ENCODE peak calls at places on chromosomes 6 and 20, in ten cellular contexts. One of them, this sample, is unnamed.

GRCh38 chr6:10478187-10479040 is 42.7 kb upstream of the GCNT2 start:
- DNase-seq in T-helper 1 cell: no peak
- DNase-seq in activated CD4-positive, alpha-beta T cell treated with anti-CD3 and anti-CD28 coated beads for 24 hours: no peak
- DNase-seq in WTC11: no peak
- DNase-seq in activated naive CD4-positive, alpha-beta T cell treated with anti-CD3 and anti-CD28 coated beads, Interleukin-2, amount 50 U/mL, for 72 hours: peak; percentile 24
- DNase-seq in T follicular helper cell: no peak
- DNase-seq in activated CD8-positive, alpha-beta T cell treated with anti-CD3 and anti-CD28 coated beads for 36 hours: no peak
- DNase-seq in ovary: no peak
- DNase-seq in activated CD4-positive, CD25-positive, alpha-beta regulatory T cell: no peak
- DNase-seq in NCI-H1092 treated with DMSO at 0.1 percent for 48 hours: no peak
- DNase-seq in this sample: no peak

GRCh38 chr20:2402271-2402980 is 21.7 kb downstream of the TGM6 start:
- DNase-seq in NCI-H1092 treated with DMSO at 0.1 percent for 48 hours: no peak
- DNase-seq in T-helper 1 cell: no peak
- DNase-seq in activated CD4-positive, CD25-positive, alpha-beta regulatory T cell: no peak
- DNase-seq in activated CD8-positive, alpha-beta T cell treated with anti-CD3 and anti-CD28 coated beads for 36 hours: no peak
- DNase-seq in activated CD4-positive, alpha-beta T cell treated with anti-CD3 and anti-CD28 coated beads for 24 hours: no peak
- DNase-seq in ovary: no peak
- DNase-seq in activated naive CD4-positive, alpha-beta T cell treated with anti-CD3 and anti-CD28 coated beads, Interleukin-2, amount 50 U/mL, for 72 hours: no peak
- DNase-seq in WTC11: no peak
- DNase-seq in T follicular helper cell: no peak
- DNase-seq in this sample: no peak

GRCh38 chr6:53530346-53530745 is 14.6 kb downstream of the GCLC start:
- DNase-seq in T follicular helper cell: no peak
- DNase-seq in NCI-H1092 treated with DMSO at 0.1 percent for 48 hours: no peak
- DNase-seq in WTC11: peak; percentile 28
- DNase-seq in T-helper 1 cell: no peak
- DNase-seq in ovary: no peak
- DNase-seq in activated CD8-positive, alpha-beta T cell treated with anti-CD3 and anti-CD28 coated beads for 36 hours: no peak
- DNase-seq in activated CD4-positive, alpha-beta T cell treated with anti-CD3 and anti-CD28 coated beads for 24 hours: no peak
- DNase-seq in activated naive CD4-positive, alpha-beta T cell treated with anti-CD3 and anti-CD28 coated beads, Interleukin-2, amount 50 U/mL, for 72 hours: no peak
- DNase-seq in activated CD4-positive, CD25-positive, alpha-beta regulatory T cell: no peak
- DNase-seq in this sample: no peak

GRCh38 chr20:64161595-64162238 is 2.5 kb upstream of the MYT1 start:
- DNase-seq in T follicular helper cell: no peak
- DNase-seq in activated CD8-positive, alpha-beta T cell treated with anti-CD3 and anti-CD28 coated beads for 36 hours: peak; percentile 52
- DNase-seq in WTC11: peak; percentile 86
- DNase-seq in activated naive CD4-positive, alpha-beta T cell treated with anti-CD3 and anti-CD28 coated beads, Interleukin-2, amount 50 U/mL, for 72 hours: peak; percentile 22
- DNase-seq in ovary: peak; percentile 73
- DNase-seq in activated CD4-positive, CD25-positive, alpha-beta regulatory T cell: no peak
- DNase-seq in activated CD4-positive, alpha-beta T cell treated with anti-CD3 and anti-CD28 coated beads for 24 hours: no peak
- DNase-seq in T-helper 1 cell: no peak
- DNase-seq in NCI-H1092 treated with DMSO at 0.1 percent for 48 hours: no peak
- DNase-seq in this sample: no peak

GRCh38 chr6:135605278-135605790 is 107.8 kb upstream of the AHI1 start:
- DNase-seq in activated CD8-positive, alpha-beta T cell treated with anti-CD3 and anti-CD28 coated beads for 36 hours: no peak
- DNase-seq in NCI-H1092 treated with DMSO at 0.1 percent for 48 hours: no peak
- DNase-seq in WTC11: no peak
- DNase-seq in ovary: no peak
- DNase-seq in activated CD4-positive, alpha-beta T cell treated with anti-CD3 and anti-CD28 coated beads for 24 hours: no peak
- DNase-seq in activated naive CD4-positive, alpha-beta T cell treated with anti-CD3 and anti-CD28 coated beads, Interleukin-2, amount 50 U/mL, for 72 hours: no peak
- DNase-seq in T-helper 1 cell: no peak
- DNase-seq in activated CD4-positive, CD25-positive, alpha-beta regulatory T cell: no peak
- DNase-seq in T follicular helper cell: no peak
- DNase-seq in this sample: no peak

GRCh38 chr20:38298768-38299288 is 5.1 kb upstream of the BPI start:
- DNase-seq in activated CD4-positive, alpha-beta T cell treated with anti-CD3 and anti-CD28 coated beads for 24 hours: no peak
- DNase-seq in WTC11: no peak
- DNase-seq in activated CD4-positive, CD25-positive, alpha-beta regulatory T cell: no peak
- DNase-seq in activated naive CD4-positive, alpha-beta T cell treated with anti-CD3 and anti-CD28 coated beads, Interleukin-2, amount 50 U/mL, for 72 hours: no peak
- DNase-seq in activated CD8-positive, alpha-beta T cell treated with anti-CD3 and anti-CD28 coated beads for 36 hours: no peak
- DNase-seq in T-helper 1 cell: no peak
- DNase-seq in NCI-H1092 treated with DMSO at 0.1 percent for 48 hours: no peak
- DNase-seq in T follicular helper cell: no peak
- DNase-seq in ovary: peak; percentile 92
- DNase-seq in this sample: no peak

GRCh38 chr6:106908386-106908840 is 66.1 kb downstream of the CD24 start:
- DNase-seq in T follicular helper cell: no peak
- DNase-seq in NCI-H1092 treated with DMSO at 0.1 percent for 48 hours: no peak
- DNase-seq in T-helper 1 cell: no peak
- DNase-seq in activated naive CD4-positive, alpha-beta T cell treated with anti-CD3 and anti-CD28 coated beads, Interleukin-2, amount 50 U/mL, for 72 hours: no peak
- DNase-seq in activated CD4-positive, CD25-positive, alpha-beta regulatory T cell: no peak
- DNase-seq in activated CD8-positive, alpha-beta T cell treated with anti-CD3 and anti-CD28 coated beads for 36 hours: no peak
- DNase-seq in WTC11: no peak
- DNase-seq in activated CD4-positive, alpha-beta T cell treated with anti-CD3 and anti-CD28 coated beads for 24 hours: no peak
- DNase-seq in ovary: no peak
- DNase-seq in this sample: no peak

GRCh38 chr6:100346203-100346602 is 118.5 kb downstream of the SIM1 start:
- DNase-seq in T follicular helper cell: no peak
- DNase-seq in WTC11: no peak
- DNase-seq in activated naive CD4-positive, alpha-beta T cell treated with anti-CD3 and anti-CD28 coated beads, Interleukin-2, amount 50 U/mL, for 72 hours: no peak
- DNase-seq in ovary: no peak
- DNase-seq in NCI-H1092 treated with DMSO at 0.1 percent for 48 hours: no peak
- DNase-seq in activated CD4-positive, alpha-beta T cell treated with anti-CD3 and anti-CD28 coated beads for 24 hours: no peak
- DNase-seq in activated CD4-positive, CD25-positive, alpha-beta regulatory T cell: no peak
- DNase-seq in T-helper 1 cell: no peak
- DNase-seq in activated CD8-positive, alpha-beta T cell treated with anti-CD3 and anti-CD28 coated beads for 36 hours: no peak
- DNase-seq in this sample: no peak

GRCh38 chr6:138577151-138577915 is 78.0 kb upstream of the NHSL1 start:
- DNase-seq in activated naive CD4-positive, alpha-beta T cell treated with anti-CD3 and anti-CD28 coated beads, Interleukin-2, amount 50 U/mL, for 72 hours: no peak
- DNase-seq in WTC11: no peak
- DNase-seq in T-helper 1 cell: no peak
- DNase-seq in activated CD8-positive, alpha-beta T cell treated with anti-CD3 and anti-CD28 coated beads for 36 hours: peak; percentile 28
- DNase-seq in ovary: no peak
- DNase-seq in T follicular helper cell: no peak
- DNase-seq in activated CD4-positive, alpha-beta T cell treated with anti-CD3 and anti-CD28 coated beads for 24 hours: no peak
- DNase-seq in NCI-H1092 treated with DMSO at 0.1 percent for 48 hours: peak; percentile 93
- DNase-seq in activated CD4-positive, CD25-positive, alpha-beta regulatory T cell: no peak
- DNase-seq in this sample: no peak

GRCh38 chr20:53226788-53227187 is 254.6 kb downstream of the TSHZ2 start:
- DNase-seq in ovary: no peak
- DNase-seq in WTC11: no peak
- DNase-seq in T-helper 1 cell: no peak
- DNase-seq in T follicular helper cell: no peak
- DNase-seq in NCI-H1092 treated with DMSO at 0.1 percent for 48 hours: no peak
- DNase-seq in activated CD4-positive, alpha-beta T cell treated with anti-CD3 and anti-CD28 coated beads for 24 hours: no peak
- DNase-seq in activated CD8-positive, alpha-beta T cell treated with anti-CD3 and anti-CD28 coated beads for 36 hours: no peak
- DNase-seq in activated CD4-positive, CD25-positive, alpha-beta regulatory T cell: no peak
- DNase-seq in activated naive CD4-positive, alpha-beta T cell treated with anti-CD3 and anti-CD28 coated beads, Interleukin-2, amount 50 U/mL, for 72 hours: no peak
- DNase-seq in this sample: no peak

GRCh38 chr6:10407018-10407673 is 7.7 kb downstream of the TFAP2A start:
- DNase-seq in activated CD8-positive, alpha-beta T cell treated with anti-CD3 and anti-CD28 coated beads for 36 hours: no peak
- DNase-seq in ovary: no peak
- DNase-seq in activated CD4-positive, CD25-positive, alpha-beta regulatory T cell: no peak
- DNase-seq in NCI-H1092 treated with DMSO at 0.1 percent for 48 hours: no peak
- DNase-seq in T follicular helper cell: no peak
- DNase-seq in activated CD4-positive, alpha-beta T cell treated with anti-CD3 and anti-CD28 coated beads for 24 hours: no peak
- DNase-seq in activated naive CD4-positive, alpha-beta T cell treated with anti-CD3 and anti-CD28 coated beads, Interleukin-2, amount 50 U/mL, for 72 hours: no peak
- DNase-seq in T-helper 1 cell: no peak
- DNase-seq in WTC11: no peak
- DNase-seq in this sample: no peak

GRCh38 chr20:63957004-63957689 is 931 bp upstream of the UCKL1 start:
- DNase-seq in ovary: peak; percentile 80
- DNase-seq in activated CD4-positive, CD25-positive, alpha-beta regulatory T cell: peak; percentile 53
- DNase-seq in NCI-H1092 treated with DMSO at 0.1 percent for 48 hours: peak; percentile 43
- DNase-seq in activated naive CD4-positive, alpha-beta T cell treated with anti-CD3 and anti-CD28 coated beads, Interleukin-2, amount 50 U/mL, for 72 hours: peak; percentile 71
- DNase-seq in T-helper 1 cell: no peak
- DNase-seq in activated CD8-positive, alpha-beta T cell treated with anti-CD3 and anti-CD28 coated beads for 36 hours: peak; percentile 91
- DNase-seq in activated CD4-positive, alpha-beta T cell treated with anti-CD3 and anti-CD28 coated beads for 24 hours: peak; percentile 53
- DNase-seq in T follicular helper cell: no peak
- DNase-seq in WTC11: peak; percentile 78
- DNase-seq in this sample: peak; percentile 61

GRCh38 chr6:32716396-32716795 is 24.8 kb upstream of the HLA-DQA2 start:
- DNase-seq in WTC11: no peak
- DNase-seq in activated CD4-positive, CD25-positive, alpha-beta regulatory T cell: no peak
- DNase-seq in NCI-H1092 treated with DMSO at 0.1 percent for 48 hours: no peak
- DNase-seq in ovary: no peak
- DNase-seq in activated CD4-positive, alpha-beta T cell treated with anti-CD3 and anti-CD28 coated beads for 24 hours: no peak
- DNase-seq in T-helper 1 cell: no peak
- DNase-seq in activated naive CD4-positive, alpha-beta T cell treated with anti-CD3 and anti-CD28 coated beads, Interleukin-2, amount 50 U/mL, for 72 hours: no peak
- DNase-seq in activated CD8-positive, alpha-beta T cell treated with anti-CD3 and anti-CD28 coated beads for 36 hours: no peak
- DNase-seq in T follicular helper cell: no peak
- DNase-seq in this sample: no peak

GRCh38 chr20:37479925-37480691 is 40.9 kb upstream of the NNAT start:
- DNase-seq in activated naive CD4-positive, alpha-beta T cell treated with anti-CD3 and anti-CD28 coated beads, Interleukin-2, amount 50 U/mL, for 72 hours: no peak
- DNase-seq in WTC11: no peak
- DNase-seq in ovary: no peak
- DNase-seq in T-helper 1 cell: no peak
- DNase-seq in NCI-H1092 treated with DMSO at 0.1 percent for 48 hours: no peak
- DNase-seq in activated CD4-positive, CD25-positive, alpha-beta regulatory T cell: no peak
- DNase-seq in T follicular helper cell: no peak
- DNase-seq in activated CD4-positive, alpha-beta T cell treated with anti-CD3 and anti-CD28 coated beads for 24 hours: no peak
- DNase-seq in activated CD8-positive, alpha-beta T cell treated with anti-CD3 and anti-CD28 coated beads for 36 hours: no peak
- DNase-seq in this sample: no peak

GRCh38 chr6:144659735-144660246 is 374.7 kb downstream of the UTRN start:
- DNase-seq in T-helper 1 cell: no peak
- DNase-seq in activated naive CD4-positive, alpha-beta T cell treated with anti-CD3 and anti-CD28 coated beads, Interleukin-2, amount 50 U/mL, for 72 hours: no peak
- DNase-seq in activated CD8-positive, alpha-beta T cell treated with anti-CD3 and anti-CD28 coated beads for 36 hours: no peak
- DNase-seq in activated CD4-positive, CD25-positive, alpha-beta regulatory T cell: no peak
- DNase-seq in WTC11: no peak
- DNase-seq in activated CD4-positive, alpha-beta T cell treated with anti-CD3 and anti-CD28 coated beads for 24 hours: no peak
- DNase-seq in T follicular helper cell: no peak
- DNase-seq in NCI-H1092 treated with DMSO at 0.1 percent for 48 hours: no peak
- DNase-seq in ovary: no peak
- DNase-seq in this sample: no peak

GRCh38 chr20:2132461-2132901 is 30.9 kb downstream of the STK35 start:
- DNase-seq in NCI-H1092 treated with DMSO at 0.1 percent for 48 hours: no peak
- DNase-seq in WTC11: no peak
- DNase-seq in T follicular helper cell: no peak
- DNase-seq in activated CD4-positive, alpha-beta T cell treated with anti-CD3 and anti-CD28 coated beads for 24 hours: no peak
- DNase-seq in T-helper 1 cell: no peak
- DNase-seq in activated CD8-positive, alpha-beta T cell treated with anti-CD3 and anti-CD28 coated beads for 36 hours: no peak
- DNase-seq in activated naive CD4-positive, alpha-beta T cell treated with anti-CD3 and anti-CD28 coated beads, Interleukin-2, amount 50 U/mL, for 72 hours: no peak
- DNase-seq in ovary: no peak
- DNase-seq in activated CD4-positive, CD25-positive, alpha-beta regulatory T cell: no peak
- DNase-seq in this sample: no peak

GRCh38 chr20:6057704-6058103 is 3.8 kb upstream of the LRRN4 start:
- DNase-seq in NCI-H1092 treated with DMSO at 0.1 percent for 48 hours: no peak
- DNase-seq in T-helper 1 cell: no peak
- DNase-seq in activated naive CD4-positive, alpha-beta T cell treated with anti-CD3 and anti-CD28 coated beads, Interleukin-2, amount 50 U/mL, for 72 hours: no peak
- DNase-seq in ovary: no peak
- DNase-seq in T follicular helper cell: no peak
- DNase-seq in activated CD8-positive, alpha-beta T cell treated with anti-CD3 and anti-CD28 coated beads for 36 hours: no peak
- DNase-seq in WTC11: no peak
- DNase-seq in activated CD4-positive, alpha-beta T cell treated with anti-CD3 and anti-CD28 coated beads for 24 hours: no peak
- DNase-seq in activated CD4-positive, CD25-positive, alpha-beta regulatory T cell: no peak
- DNase-seq in this sample: no peak

GRCh38 chr20:53827996-53828672 is 234.5 kb upstream of the ZNF217 start:
- DNase-seq in ovary: no peak
- DNase-seq in WTC11: no peak
- DNase-seq in NCI-H1092 treated with DMSO at 0.1 percent for 48 hours: no peak
- DNase-seq in activated CD8-positive, alpha-beta T cell treated with anti-CD3 and anti-CD28 coated beads for 36 hours: no peak
- DNase-seq in T-helper 1 cell: no peak
- DNase-seq in T follicular helper cell: no peak
- DNase-seq in activated CD4-positive, CD25-positive, alpha-beta regulatory T cell: no peak
- DNase-seq in activated CD4-positive, alpha-beta T cell treated with anti-CD3 and anti-CD28 coated beads for 24 hours: no peak
- DNase-seq in activated naive CD4-positive, alpha-beta T cell treated with anti-CD3 and anti-CD28 coated beads, Interleukin-2, amount 50 U/mL, for 72 hours: no peak
- DNase-seq in this sample: no peak

GRCh38 chr6:125285936-125286335 is 15.8 kb downstream of the HDDC2 start:
- DNase-seq in WTC11: no peak
- DNase-seq in T follicular helper cell: no peak
- DNase-seq in T-helper 1 cell: no peak
- DNase-seq in activated CD8-positive, alpha-beta T cell treated with anti-CD3 and anti-CD28 coated beads for 36 hours: no peak
- DNase-seq in activated naive CD4-positive, alpha-beta T cell treated with anti-CD3 and anti-CD28 coated beads, Interleukin-2, amount 50 U/mL, for 72 hours: no peak
- DNase-seq in activated CD4-positive, CD25-positive, alpha-beta regulatory T cell: no peak
- DNase-seq in NCI-H1092 treated with DMSO at 0.1 percent for 48 hours: no peak
- DNase-seq in ovary: no peak
- DNase-seq in activated CD4-positive, alpha-beta T cell treated with anti-CD3 and anti-CD28 coated beads for 24 hours: no peak
- DNase-seq in this sample: no peak

GRCh38 chr6:170374571-170375444 is 68.2 kb downstream of the FAM120B start:
- DNase-seq in activated CD4-positive, alpha-beta T cell treated with anti-CD3 and anti-CD28 coated beads for 24 hours: no peak
- DNase-seq in ovary: no peak
- DNase-seq in T-helper 1 cell: no peak
- DNase-seq in NCI-H1092 treated with DMSO at 0.1 percent for 48 hours: no peak
- DNase-seq in activated CD4-positive, CD25-positive, alpha-beta regulatory T cell: no peak
- DNase-seq in T follicular helper cell: no peak
- DNase-seq in activated CD8-positive, alpha-beta T cell treated with anti-CD3 and anti-CD28 coated beads for 36 hours: no peak
- DNase-seq in activated naive CD4-positive, alpha-beta T cell treated with anti-CD3 and anti-CD28 coated beads, Interleukin-2, amount 50 U/mL, for 72 hours: no peak
- DNase-seq in WTC11: no peak
- DNase-seq in this sample: no peak

GRCh38 chr6:127484207-127484858 is 25.1 kb upstream of the KIAA0408 start:
- DNase-seq in WTC11: no peak
- DNase-seq in activated CD4-positive, CD25-positive, alpha-beta regulatory T cell: no peak
- DNase-seq in activated CD8-positive, alpha-beta T cell treated with anti-CD3 and anti-CD28 coated beads for 36 hours: peak; percentile 10
- DNase-seq in T follicular helper cell: no peak
- DNase-seq in activated naive CD4-positive, alpha-beta T cell treated with anti-CD3 and anti-CD28 coated beads, Interleukin-2, amount 50 U/mL, for 72 hours: no peak
- DNase-seq in NCI-H1092 treated with DMSO at 0.1 percent for 48 hours: no peak
- DNase-seq in ovary: no peak
- DNase-seq in T-helper 1 cell: no peak
- DNase-seq in activated CD4-positive, alpha-beta T cell treated with anti-CD3 and anti-CD28 coated beads for 24 hours: no peak
- DNase-seq in this sample: no peak

GRCh38 chr6:1099257-1099656 is 212.6 kb upstream of the FOXQ1 start:
- DNase-seq in T-helper 1 cell: no peak
- DNase-seq in WTC11: no peak
- DNase-seq in activated CD4-positive, CD25-positive, alpha-beta regulatory T cell: no peak
- DNase-seq in T follicular helper cell: no peak
- DNase-seq in NCI-H1092 treated with DMSO at 0.1 percent for 48 hours: no peak
- DNase-seq in activated CD4-positive, alpha-beta T cell treated with anti-CD3 and anti-CD28 coated beads for 24 hours: no peak
- DNase-seq in activated naive CD4-positive, alpha-beta T cell treated with anti-CD3 and anti-CD28 coated beads, Interleukin-2, amount 50 U/mL, for 72 hours: no peak
- DNase-seq in ovary: no peak
- DNase-seq in activated CD8-positive, alpha-beta T cell treated with anti-CD3 and anti-CD28 coated beads for 36 hours: no peak
- DNase-seq in this sample: no peak

GRCh38 chr6:142378138-142378875 is 76.5 kb downstream of the ADGRG6 start:
- DNase-seq in ovary: no peak
- DNase-seq in activated CD4-positive, CD25-positive, alpha-beta regulatory T cell: no peak
- DNase-seq in activated naive CD4-positive, alpha-beta T cell treated with anti-CD3 and anti-CD28 coated beads, Interleukin-2, amount 50 U/mL, for 72 hours: no peak
- DNase-seq in NCI-H1092 treated with DMSO at 0.1 percent for 48 hours: no peak
- DNase-seq in WTC11: no peak
- DNase-seq in T follicular helper cell: no peak
- DNase-seq in activated CD4-positive, alpha-beta T cell treated with anti-CD3 and anti-CD28 coated beads for 24 hours: no peak
- DNase-seq in activated CD8-positive, alpha-beta T cell treated with anti-CD3 and anti-CD28 coated beads for 36 hours: no peak
- DNase-seq in T-helper 1 cell: no peak
- DNase-seq in this sample: no peak

GRCh38 chr20:21019831-21020655 is 86.1 kb downstream of the LINC00237 start:
- DNase-seq in NCI-H1092 treated with DMSO at 0.1 percent for 48 hours: no peak
- DNase-seq in activated CD8-positive, alpha-beta T cell treated with anti-CD3 and anti-CD28 coated beads for 36 hours: no peak
- DNase-seq in WTC11: no peak
- DNase-seq in activated CD4-positive, alpha-beta T cell treated with anti-CD3 and anti-CD28 coated beads for 24 hours: no peak
- DNase-seq in T-helper 1 cell: no peak
- DNase-seq in T follicular helper cell: no peak
- DNase-seq in activated naive CD4-positive, alpha-beta T cell treated with anti-CD3 and anti-CD28 coated beads, Interleukin-2, amount 50 U/mL, for 72 hours: no peak
- DNase-seq in ovary: peak; percentile 36
- DNase-seq in activated CD4-positive, CD25-positive, alpha-beta regulatory T cell: no peak
- DNase-seq in this sample: no peak

GRCh38 chr6:83097204-83097603 is 29.7 kb downstream of the DOP1A start:
- DNase-seq in activated CD8-positive, alpha-beta T cell treated with anti-CD3 and anti-CD28 coated beads for 36 hours: no peak
- DNase-seq in activated naive CD4-positive, alpha-beta T cell treated with anti-CD3 and anti-CD28 coated beads, Interleukin-2, amount 50 U/mL, for 72 hours: no peak
- DNase-seq in T-helper 1 cell: no peak
- DNase-seq in ovary: no peak
- DNase-seq in activated CD4-positive, CD25-positive, alpha-beta regulatory T cell: no peak
- DNase-seq in activated CD4-positive, alpha-beta T cell treated with anti-CD3 and anti-CD28 coated beads for 24 hours: no peak
- DNase-seq in NCI-H1092 treated with DMSO at 0.1 percent for 48 hours: no peak
- DNase-seq in T follicular helper cell: no peak
- DNase-seq in WTC11: no peak
- DNase-seq in this sample: no peak

GRCh38 chr6:19210849-19211590 is 626.1 kb upstream of the ID4 start:
- DNase-seq in activated CD4-positive, CD25-positive, alpha-beta regulatory T cell: no peak
- DNase-seq in T-helper 1 cell: no peak
- DNase-seq in T follicular helper cell: no peak
- DNase-seq in activated naive CD4-positive, alpha-beta T cell treated with anti-CD3 and anti-CD28 coated beads, Interleukin-2, amount 50 U/mL, for 72 hours: peak; percentile 11
- DNase-seq in ovary: no peak
- DNase-seq in WTC11: peak; percentile 83
- DNase-seq in activated CD8-positive, alpha-beta T cell treated with anti-CD3 and anti-CD28 coated beads for 36 hours: peak; percentile 42
- DNase-seq in activated CD4-positive, alpha-beta T cell treated with anti-CD3 and anti-CD28 coated beads for 24 hours: no peak
- DNase-seq in NCI-H1092 treated with DMSO at 0.1 percent for 48 hours: no peak
- DNase-seq in this sample: no peak

GRCh38 chr6:52517502-52518278 is 59.2 kb downstream of the TRAM2 start:
- DNase-seq in T-helper 1 cell: no peak
- DNase-seq in ovary: peak; percentile 90
- DNase-seq in activated CD4-positive, alpha-beta T cell treated with anti-CD3 and anti-CD28 coated beads for 24 hours: peak; percentile 13
- DNase-seq in activated CD8-positive, alpha-beta T cell treated with anti-CD3 and anti-CD28 coated beads for 36 hours: peak; percentile 70
- DNase-seq in NCI-H1092 treated with DMSO at 0.1 percent for 48 hours: no peak
- DNase-seq in WTC11: peak; percentile 61
- DNase-seq in activated CD4-positive, CD25-positive, alpha-beta regulatory T cell: no peak
- DNase-seq in activated naive CD4-positive, alpha-beta T cell treated with anti-CD3 and anti-CD28 coated beads, Interleukin-2, amount 50 U/mL, for 72 hours: peak; percentile 57
- DNase-seq in T follicular helper cell: no peak
- DNase-seq in this sample: no peak

GRCh38 chr20:54047048-54047447 is 23.3 kb downstream of the BCAS1 start:
- DNase-seq in activated CD4-positive, alpha-beta T cell treated with anti-CD3 and anti-CD28 coated beads for 24 hours: no peak
- DNase-seq in activated CD8-positive, alpha-beta T cell treated with anti-CD3 and anti-CD28 coated beads for 36 hours: no peak
- DNase-seq in ovary: no peak
- DNase-seq in WTC11: no peak
- DNase-seq in activated CD4-positive, CD25-positive, alpha-beta regulatory T cell: no peak
- DNase-seq in activated naive CD4-positive, alpha-beta T cell treated with anti-CD3 and anti-CD28 coated beads, Interleukin-2, amount 50 U/mL, for 72 hours: no peak
- DNase-seq in T-helper 1 cell: no peak
- DNase-seq in NCI-H1092 treated with DMSO at 0.1 percent for 48 hours: no peak
- DNase-seq in T follicular helper cell: no peak
- DNase-seq in this sample: no peak